ENCODE peak calls at places on chromosomes 5 and 9, in five cellular contexts. B, F, M, O and Z are unnamed samples. For H3K4me1, the result is how much of the 10 kb centered on the place peaks cover.

GRCh38 chr9:97747201-97747965 is 50.2 kb upstream of the XPA start:
- DNase-seq in M (no peak), O (no peak), B (no peak), F (no peak), Z (no peak)

GRCh38 chr9:134186471-134187109 is 22.2 kb upstream of the RNU6ATAC start:
- DNase-seq in B (no peak), M (no peak), O (peak), F (no peak), Z (peak)

GRCh38 chr9:100485196-100485595 is 12.2 kb downstream of the TMEFF1 start:
- DNase-seq in O (no peak), B (no peak), F (no peak), M (no peak), Z (no peak)

GRCh38 chr5:52894451-52894850 is 94.7 kb upstream of the ITGA2 start:
- DNase-seq in M (no peak), F (no peak), O (no peak), B (no peak), Z (no peak)

GRCh38 chr5:139952464-139953070 is 90.5 kb downstream of the NRG2 start:
- DNase-seq in B (no peak), M (no peak), O (no peak), F (no peak), Z (no peak)

GRCh38 chr9:14616188-14616982 is 76.8 kb downstream of the ZDHHC21 start:
- DNase-seq in F (no peak), M (peak), B (no peak), O (peak), Z (no peak)

GRCh38 chr9:114834386-114834785 is 28.5 kb upstream of the TNFSF15 start:
- DNase-seq in B (no peak), F (no peak), M (no peak), O (no peak), Z (no peak)

GRCh38 chr5:139708877-139709586 is 60.9 kb downstream of the CXXC5 start:
- DNase-seq in B (peak), O (peak), M (peak), F (no peak), Z (peak)

GRCh38 chr5:181166812-181167733 is 19.7 kb downstream of the OR2V2 start:
- DNase-seq in F (no peak), B (no peak), M (no peak), O (no peak), Z (no peak)

GRCh38 chr5:31531543-31531887 is 378 bp downstream of the DROSHA start:
- DNase-seq in M (no peak), O (peak), F (peak), B (no peak), Z (no peak)

GRCh38 chr9:96135071-96135825 is 166.7 kb downstream of the HSD17B3 start:
- DNase-seq in M (peak), O (no peak), F (no peak), B (no peak), Z (no peak)

GRCh38 chr9:19416143-19416542 is 7.3 kb downstream of the ACER2 start:
- DNase-seq in M (peak), O (no peak), F (no peak), B (no peak), Z (no peak)

GRCh38 chr9:89953824-89954223 is 349.0 kb downstream of the GADD45G start:
- DNase-seq in O (peak), M (no peak), B (no peak), F (no peak), Z (no peak)

GRCh38 chr5:138148811-138149210 is 9.6 kb upstream of the NME5 start:
- DNase-seq in B (peak), M (peak), O (peak), F (no peak), Z (no peak)

GRCh38 chr5:138985683-138986082 is 110.5 kb upstream of the LRRTM2 start:
- DNase-seq in B (no peak), F (no peak), O (no peak), M (no peak), Z (no peak)

GRCh38 chr5:62771331-62771730 is 192.7 kb downstream of the LRRC70 start:
- DNase-seq in F (no peak), B (no peak), O (no peak), M (no peak), Z (no peak)

GRCh38 chr5:144800169-144800568 is 629.5 kb downstream of the KCTD16 start:
- DNase-seq in F (no peak), B (no peak), M (no peak), O (no peak), Z (no peak)

GRCh38 chr9:131087354-131087893 is 8.9 kb upstream of the AIF1L start:
- DNase-seq in O (no peak), B (no peak), M (no peak), F (no peak), Z (no peak)

GRCh38 chr5:74866653-74867162 is 521 bp upstream of the FAM169A start:
- DNase-seq in M (no peak), O (peak), F (no peak), B (no peak), Z (no peak)

GRCh38 chr5:95993776-95994175 is 32.1 kb upstream of the ELL2 start:
- DNase-seq in B (no peak), F (no peak), M (no peak), O (no peak), Z (no peak)

GRCh38 chr5:14138608-14139540 is 4.3 kb upstream of the TRIO start:
- DNase-seq in B (no peak), F (no peak), M (no peak), O (no peak), Z (no peak)

GRCh38 chr5:40383719-40384651 is 295.7 kb upstream of the PTGER4 start:
- DNase-seq in B (no peak), M (peak), F (no peak), O (no peak), Z (no peak)

GRCh38 chr9:94139672-94140417 is 55.6 kb downstream of the PTPDC1 start:
- DNase-seq in O (peak), F (peak), M (peak), B (peak), Z (peak)

GRCh38 chr5:134141346-134142050 is 27.0 kb downstream of the TCF7 start:
- DNase-seq in B (no peak), M (no peak), O (no peak), F (no peak), Z (no peak)
- TF ChIP-seq CTCF in B (no peak), M (peak), O (no peak), F (no peak), Z (no peak)

GRCh38 chr9:136995772-136996308 is 528 bp downstream of the CLIC3 start:
- DNase-seq in B (no peak), O (peak), F (no peak), M (peak), Z (no peak)

GRCh38 chr9:136994180-136994884 is 2.0 kb downstream of the CLIC3 start:
- DNase-seq in O (no peak), F (no peak), B (no peak), M (no peak), Z (no peak)

GRCh38 chr9:136996361-136997281 is at the start of gene CLIC3:
- DNase-seq in O (no peak), B (no peak), F (no peak), M (no peak), Z (peak)

GRCh38 chr9:136994885-136995224 is 1.5 kb downstream of the CLIC3 start:
- DNase-seq in O (no peak), M (no peak), B (no peak), F (no peak), Z (no peak)

GRCh38 chr9:136995370-136995769 is 998 bp downstream of the CLIC3 start:
- DNase-seq in B (no peak), M (no peak), O (no peak), F (no peak), Z (no peak)
- H3K4me1 ChIP-seq in B (under half), M (under half), O (under half), F (under half), Z (under half)

DNA sequence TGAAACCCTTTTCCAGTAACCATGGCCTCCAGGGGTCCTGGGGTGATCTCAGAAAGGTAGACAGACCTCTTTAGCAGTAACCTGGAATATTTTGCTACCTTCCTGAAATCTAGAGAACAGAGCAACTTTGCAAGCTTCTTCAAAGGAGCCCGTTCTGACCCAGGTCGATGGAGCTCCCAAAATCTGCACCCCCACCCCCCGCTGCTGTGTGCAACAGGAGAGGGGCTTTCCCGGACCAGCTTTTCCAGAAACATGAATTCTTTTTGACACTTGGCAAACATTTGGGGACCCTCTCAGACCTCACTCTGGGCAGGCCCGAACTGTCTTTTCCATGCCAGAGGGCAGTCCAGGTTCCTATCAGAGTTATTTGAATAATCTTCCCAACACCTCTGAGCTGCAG is 65.3 kb downstream of the KCNIP1 start:
- DNase-seq in F (no peak), O (no peak), B (no peak), M (no peak), Z (no peak)
- TF ChIP-seq POLR2A in F (no peak), O (no peak), B (no peak), M (no peak), Z (no peak)

GRCh38 chr9:105694848-105695581 is 674 bp downstream of the TMEM38B start:
- DNase-seq in B (peak), F (peak), O (peak), M (peak), Z (peak)
- TF ChIP-seq CTCF in B (no peak), F (no peak), O (no peak), M (no peak), Z (no peak)

DNA sequence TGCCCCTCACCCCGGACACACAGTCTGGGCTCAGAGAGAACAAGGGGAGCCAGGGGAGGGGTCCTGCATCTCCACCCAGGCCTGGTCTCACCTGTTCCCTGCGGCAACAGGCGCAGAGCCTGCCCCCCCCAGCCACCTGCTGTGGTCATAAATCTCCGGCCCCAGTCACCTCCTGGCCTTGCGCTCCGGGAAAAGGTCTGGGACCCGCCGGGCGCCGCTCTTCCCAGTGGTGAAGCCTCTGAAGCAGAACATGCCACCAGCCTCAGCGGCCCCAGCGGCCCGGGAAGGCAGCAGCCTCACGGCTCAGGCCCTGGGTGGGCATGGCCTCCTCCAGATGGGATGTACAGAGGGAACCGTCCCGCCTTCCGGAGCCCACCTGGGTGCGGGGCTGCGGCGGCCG is 20.6 kb downstream of the NOTCH1 start:
- DNase-seq in F (no peak), O (no peak), M (no peak), B (no peak), Z (no peak)
- H3K4me1 ChIP-seq in F (under half), O (under half), M (under half), B (under half), Z (under half)

DNA sequence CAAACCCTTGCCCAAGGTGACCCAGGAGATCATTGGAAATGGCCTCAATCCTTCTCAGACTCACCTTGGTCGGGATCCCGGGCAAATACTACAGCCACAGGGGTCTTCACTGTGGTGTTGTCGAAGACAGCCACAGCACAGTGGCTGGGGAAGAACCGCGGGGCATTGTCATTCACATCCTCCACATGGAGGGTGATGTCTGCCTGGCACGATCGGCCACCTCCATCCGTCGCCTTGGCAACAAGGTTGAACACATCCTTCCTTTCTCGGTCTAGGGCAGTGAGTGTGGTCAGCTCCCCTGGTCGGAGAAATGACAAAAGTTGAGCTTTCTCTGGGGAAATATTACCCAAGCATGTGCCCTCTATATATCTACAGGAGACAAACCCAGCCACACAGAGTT is 56.8 kb downstream of the FAT2 start:
- DNase-seq in M (no peak), B (no peak), F (no peak), O (no peak), Z (no peak)
- TF ChIP-seq POLR2A in M (no peak), B (no peak), F (no peak), O (no peak), Z (no peak)

DNA sequence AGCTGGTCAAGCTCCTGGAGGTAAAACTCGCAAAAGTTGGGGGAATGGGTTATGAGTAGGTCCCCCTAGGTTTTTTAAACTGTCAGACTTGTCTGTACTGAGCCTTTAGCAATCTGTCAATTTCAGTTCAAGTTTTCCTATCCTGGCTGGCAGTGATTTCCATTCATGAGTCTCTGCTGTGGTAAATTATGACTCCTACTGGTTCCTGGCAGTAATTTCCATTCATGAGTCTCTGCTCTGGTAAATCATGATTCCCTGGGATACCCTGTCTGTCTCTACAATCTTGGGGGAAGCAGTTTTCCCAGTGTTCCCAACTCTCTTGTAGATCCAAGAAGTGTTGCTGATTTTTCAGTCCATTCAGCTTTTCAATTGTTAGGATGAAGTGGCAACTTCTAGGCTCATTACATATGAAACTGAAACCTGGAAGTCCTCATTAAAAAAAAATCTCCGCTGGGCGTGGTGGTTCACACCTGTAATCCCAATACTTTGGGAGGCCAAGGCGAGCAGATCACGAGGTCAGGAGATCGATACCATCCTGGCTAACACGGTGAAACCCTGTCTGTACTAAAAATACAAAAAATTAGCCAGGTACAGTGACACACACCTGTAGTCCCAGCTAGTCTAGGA is 91.3 kb upstream of the GPBP1 start:
- DNase-seq in M (peak), O (no peak), F (no peak), B (no peak), Z (no peak)
- TF ChIP-seq CTCF in M (peak), O (peak), F (no peak), B (no peak), Z (peak)

DNA sequence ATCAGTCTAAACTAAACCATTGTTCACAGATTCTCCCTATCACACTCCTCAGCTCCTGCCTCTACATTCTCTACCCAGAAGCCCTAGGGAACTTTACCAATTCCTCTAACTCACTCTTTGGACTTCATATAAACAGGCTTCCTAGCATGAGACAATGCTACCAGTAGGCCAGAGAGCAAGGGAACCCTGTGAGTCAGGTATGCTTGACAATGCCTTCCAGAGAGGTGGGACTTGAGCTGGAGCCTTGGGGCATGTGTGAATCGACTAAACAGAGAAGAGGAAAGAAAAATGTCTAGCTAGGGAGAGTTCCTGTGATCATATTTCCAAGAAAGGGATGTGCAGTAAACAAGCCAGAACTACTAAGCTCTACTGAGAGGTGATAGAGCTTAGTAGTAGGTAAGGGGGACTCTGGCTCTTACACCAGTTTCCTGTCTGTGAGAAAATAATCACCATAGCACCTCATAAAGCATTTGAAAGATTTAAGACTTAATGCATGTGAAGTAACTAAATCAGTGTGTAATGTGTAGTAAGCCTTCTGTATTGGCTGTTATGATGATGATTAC is 6.4 kb upstream of the RFK start:
- DNase-seq in B (no peak), F (no peak), M (peak), O (no peak), Z (no peak)
- H3K4me1 ChIP-seq in B (under half), F (under half), M (under half), O (under half), Z (under half)

GRCh38 chr5:147855774-147856069 is 22.8 kb upstream of the SCGB3A2 start:
- DNase-seq in F (no peak), B (no peak), M (no peak), O (peak), Z (no peak)

GRCh38 chr5:147856801-147857200 is 21.7 kb upstream of the SCGB3A2 start:
- DNase-seq in F (no peak), B (no peak), O (no peak), M (no peak), Z (no peak)

GRCh38 chr5:147854331-147854730 is 22.9 kb upstream of the SPINK1 start:
- DNase-seq in F (no peak), O (no peak), B (no peak), M (no peak), Z (no peak)

GRCh38 chr5:147853372-147853987 is 22.0 kb upstream of the SPINK1 start:
- DNase-seq in B (no peak), F (no peak), O (no peak), M (no peak), Z (no peak)

DNA sequence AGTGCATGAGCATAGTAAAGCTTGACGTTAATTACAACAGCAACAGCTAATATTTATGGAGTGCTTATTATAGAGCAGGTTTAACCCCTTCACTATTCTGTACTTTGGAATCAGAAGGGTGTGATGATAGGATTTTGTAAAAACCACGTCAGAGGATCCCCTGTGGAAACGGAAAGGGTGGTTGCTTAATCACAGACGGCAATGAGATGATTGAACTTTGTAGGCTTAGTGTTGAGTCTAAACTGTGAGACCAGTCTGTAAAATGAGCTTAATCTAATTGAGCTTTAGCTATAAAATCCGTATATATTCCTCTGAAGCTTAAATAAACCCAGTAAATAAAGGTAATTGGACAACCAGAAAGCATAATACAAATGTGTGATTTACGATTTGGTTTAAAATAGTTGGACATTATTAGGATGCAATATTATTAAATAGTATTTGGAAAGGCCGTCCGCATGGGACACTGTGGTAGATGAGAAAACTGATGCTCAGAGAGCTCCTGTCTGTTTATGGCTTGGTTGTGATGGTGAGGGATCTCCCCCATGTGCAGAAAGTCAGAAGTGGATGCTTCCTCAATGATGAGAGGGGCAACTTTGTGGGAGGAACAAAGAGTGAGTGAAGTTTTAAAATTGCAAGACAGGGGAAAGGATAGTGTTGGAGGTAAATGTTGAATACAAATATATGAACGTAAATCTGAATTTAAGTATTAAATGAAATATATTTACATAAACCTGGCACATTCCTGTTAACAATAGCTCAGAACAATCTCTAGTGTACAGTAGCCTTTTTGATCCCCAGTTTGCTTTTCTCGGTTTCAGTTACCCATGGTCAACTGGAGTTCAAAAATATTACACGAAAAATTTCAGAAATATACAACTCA is 23.4 kb upstream of the SCGB3A2 start:
- DNase-seq in M (no peak), O (no peak), F (no peak), B (no peak), Z (no peak)
- TF ChIP-seq POLR2A in M (no peak), O (no peak), F (no peak), B (no peak), Z (no peak)